ENCODE peak calls at places on chromosome 20, in six cellular contexts. One of them, this sample, is unnamed.

GRCh38 chr20:44761423-44761822 is 15.8 kb downstream of the KCNK15 start:
- DNase-seq in lower lobe of right lung: no peak
- DNase-seq in choroid plexus epithelial cell: no peak
- DNase-seq in right lobe of liver: no peak
- DNase-seq in fibroblast of pulmonary artery: peak
- DNase-seq in CD4-positive, CD25-positive, alpha-beta regulatory T cell: no peak
- DNase-seq in this sample: no peak

GRCh38 chr20:50248104-50248631 is 57.5 kb downstream of the CEBPB start:
- DNase-seq in lower lobe of right lung: no peak
- DNase-seq in choroid plexus epithelial cell: peak
- DNase-seq in right lobe of liver: peak
- DNase-seq in fibroblast of pulmonary artery: peak
- DNase-seq in CD4-positive, CD25-positive, alpha-beta regulatory T cell: no peak
- DNase-seq in this sample: no peak

GRCh38 chr20:44858959-44859358 is 26.5 kb upstream of the YWHAB start:
- DNase-seq in lower lobe of right lung: no peak
- DNase-seq in choroid plexus epithelial cell: peak
- DNase-seq in right lobe of liver: no peak
- DNase-seq in fibroblast of pulmonary artery: no peak
- DNase-seq in CD4-positive, CD25-positive, alpha-beta regulatory T cell: no peak
- DNase-seq in this sample: no peak

GRCh38 chr20:9660236-9660868 is 146.0 kb downstream of the LAMP5 start:
- DNase-seq in lower lobe of right lung: no peak
- DNase-seq in choroid plexus epithelial cell: peak
- DNase-seq in right lobe of liver: no peak
- DNase-seq in fibroblast of pulmonary artery: peak
- DNase-seq in CD4-positive, CD25-positive, alpha-beta regulatory T cell: no peak
- DNase-seq in this sample: peak

GRCh38 chr20:14521016-14521415 is 183.6 kb upstream of the FLRT3 start:
- DNase-seq in lower lobe of right lung: no peak
- DNase-seq in choroid plexus epithelial cell: no peak
- DNase-seq in right lobe of liver: no peak
- DNase-seq in fibroblast of pulmonary artery: no peak
- DNase-seq in CD4-positive, CD25-positive, alpha-beta regulatory T cell: no peak
- DNase-seq in this sample: no peak

GRCh38 chr20:5041433-5041832 is 40.1 kb upstream of the SLC23A2 start:
- DNase-seq in lower lobe of right lung: no peak
- DNase-seq in choroid plexus epithelial cell: peak
- DNase-seq in right lobe of liver: no peak
- DNase-seq in fibroblast of pulmonary artery: peak
- DNase-seq in CD4-positive, CD25-positive, alpha-beta regulatory T cell: no peak
- DNase-seq in this sample: no peak

GRCh38 chr20:19808498-19808897 is 50.4 kb downstream of the RIN2 start:
- DNase-seq in lower lobe of right lung: no peak
- DNase-seq in choroid plexus epithelial cell: peak
- DNase-seq in right lobe of liver: no peak
- DNase-seq in fibroblast of pulmonary artery: no peak
- DNase-seq in CD4-positive, CD25-positive, alpha-beta regulatory T cell: no peak
- DNase-seq in this sample: no peak

GRCh38 chr20:10427060-10427692 is 6.8 kb downstream of the MKKS start:
- DNase-seq in lower lobe of right lung: peak
- DNase-seq in choroid plexus epithelial cell: peak
- DNase-seq in right lobe of liver: peak
- DNase-seq in fibroblast of pulmonary artery: peak
- DNase-seq in CD4-positive, CD25-positive, alpha-beta regulatory T cell: no peak
- DNase-seq in this sample: peak

GRCh38 chr20:45581702-45582101 is 2.6 kb upstream of the WFDC8 start:
- DNase-seq in lower lobe of right lung: no peak
- DNase-seq in choroid plexus epithelial cell: no peak
- DNase-seq in right lobe of liver: no peak
- DNase-seq in fibroblast of pulmonary artery: no peak
- DNase-seq in CD4-positive, CD25-positive, alpha-beta regulatory T cell: no peak
- DNase-seq in this sample: no peak

GRCh38 chr20:24703284-24703610 is 233.8 kb downstream of the SYNDIG1 start:
- DNase-seq in lower lobe of right lung: no peak
- DNase-seq in choroid plexus epithelial cell: no peak
- DNase-seq in right lobe of liver: no peak
- DNase-seq in fibroblast of pulmonary artery: no peak
- DNase-seq in CD4-positive, CD25-positive, alpha-beta regulatory T cell: no peak
- DNase-seq in this sample: no peak

GRCh38 chr20:15703171-15703911 is 869.9 kb downstream of the KIF16B start:
- DNase-seq in lower lobe of right lung: no peak
- DNase-seq in choroid plexus epithelial cell: peak
- DNase-seq in right lobe of liver: no peak
- DNase-seq in fibroblast of pulmonary artery: peak
- DNase-seq in CD4-positive, CD25-positive, alpha-beta regulatory T cell: no peak
- DNase-seq in this sample: peak

GRCh38 chr20:16236589-16237241 is 336.5 kb downstream of the KIF16B start:
- DNase-seq in lower lobe of right lung: no peak
- DNase-seq in choroid plexus epithelial cell: no peak
- DNase-seq in right lobe of liver: no peak
- DNase-seq in fibroblast of pulmonary artery: no peak
- DNase-seq in CD4-positive, CD25-positive, alpha-beta regulatory T cell: no peak
- DNase-seq in this sample: no peak

GRCh38 chr20:19015890-19016465 is 196.5 kb upstream of the SLC24A3 start:
- DNase-seq in lower lobe of right lung: no peak
- DNase-seq in choroid plexus epithelial cell: no peak
- DNase-seq in right lobe of liver: no peak
- DNase-seq in fibroblast of pulmonary artery: no peak
- DNase-seq in CD4-positive, CD25-positive, alpha-beta regulatory T cell: no peak
- DNase-seq in this sample: no peak

GRCh38 chr20:47479093-47479492 is 22.6 kb upstream of the NCOA3 start:
- DNase-seq in lower lobe of right lung: no peak
- DNase-seq in choroid plexus epithelial cell: no peak
- DNase-seq in right lobe of liver: no peak
- DNase-seq in fibroblast of pulmonary artery: no peak
- DNase-seq in CD4-positive, CD25-positive, alpha-beta regulatory T cell: no peak
- DNase-seq in this sample: no peak
- H3K4me3 ChIP-seq in lower lobe of right lung: no peak
- H3K4me3 ChIP-seq in choroid plexus epithelial cell: no peak
- H3K4me3 ChIP-seq in right lobe of liver: no peak
- H3K4me3 ChIP-seq in fibroblast of pulmonary artery: no peak
- H3K4me3 ChIP-seq in CD4-positive, CD25-positive, alpha-beta regulatory T cell: no peak
- H3K4me3 ChIP-seq in this sample: no peak

GRCh38 chr20:51654495-51654894 is 112.0 kb upstream of the NFATC2 start:
- DNase-seq in lower lobe of right lung: no peak
- DNase-seq in choroid plexus epithelial cell: no peak
- DNase-seq in right lobe of liver: no peak
- DNase-seq in fibroblast of pulmonary artery: no peak
- DNase-seq in CD4-positive, CD25-positive, alpha-beta regulatory T cell: no peak
- DNase-seq in this sample: no peak
- H3K4me3 ChIP-seq in lower lobe of right lung: no peak
- H3K4me3 ChIP-seq in choroid plexus epithelial cell: no peak
- H3K4me3 ChIP-seq in right lobe of liver: no peak
- H3K4me3 ChIP-seq in fibroblast of pulmonary artery: no peak
- H3K4me3 ChIP-seq in CD4-positive, CD25-positive, alpha-beta regulatory T cell: no peak
- H3K4me3 ChIP-seq in this sample: no peak

GRCh38 chr20:59222982-59223610 is 59.5 kb downstream of the ZNF831 start:
- DNase-seq in lower lobe of right lung: no peak
- DNase-seq in choroid plexus epithelial cell: peak
- DNase-seq in right lobe of liver: no peak
- DNase-seq in fibroblast of pulmonary artery: peak
- DNase-seq in CD4-positive, CD25-positive, alpha-beta regulatory T cell: no peak
- DNase-seq in this sample: no peak
- H3K4me3 ChIP-seq in lower lobe of right lung: peak
- H3K4me3 ChIP-seq in choroid plexus epithelial cell: no peak
- H3K4me3 ChIP-seq in right lobe of liver: no peak
- H3K4me3 ChIP-seq in fibroblast of pulmonary artery: peak
- H3K4me3 ChIP-seq in CD4-positive, CD25-positive, alpha-beta regulatory T cell: no peak
- H3K4me3 ChIP-seq in this sample: no peak

DNA sequence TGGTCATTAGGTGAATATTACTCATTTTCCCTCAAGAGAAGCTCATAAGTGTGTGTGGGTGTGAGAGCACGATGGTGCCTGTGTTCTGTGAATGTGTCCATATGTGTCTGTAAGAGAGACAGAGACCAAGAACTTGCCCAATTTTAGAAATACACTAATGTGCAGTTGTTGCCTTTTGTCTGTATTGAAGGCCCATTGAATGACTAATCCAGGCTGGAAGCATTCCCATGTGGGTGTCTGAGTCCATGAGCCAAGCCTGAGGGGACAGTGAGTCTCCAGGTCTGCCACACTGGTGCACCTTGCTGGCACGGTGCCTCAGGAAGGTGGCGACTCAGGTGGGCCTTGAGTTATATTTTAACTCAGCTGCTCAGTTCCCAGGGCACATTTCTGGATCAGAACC is 25.5 kb upstream of the ASXL1 start:
- DNase-seq in lower lobe of right lung: no peak
- DNase-seq in choroid plexus epithelial cell: peak
- DNase-seq in right lobe of liver: peak
- DNase-seq in fibroblast of pulmonary artery: peak
- DNase-seq in CD4-positive, CD25-positive, alpha-beta regulatory T cell: no peak
- DNase-seq in this sample: no peak
- H3K4me3 ChIP-seq in lower lobe of right lung: no peak
- H3K4me3 ChIP-seq in choroid plexus epithelial cell: no peak
- H3K4me3 ChIP-seq in right lobe of liver: no peak
- H3K4me3 ChIP-seq in fibroblast of pulmonary artery: no peak
- H3K4me3 ChIP-seq in CD4-positive, CD25-positive, alpha-beta regulatory T cell: peak
- H3K4me3 ChIP-seq in this sample: no peak

DNA sequence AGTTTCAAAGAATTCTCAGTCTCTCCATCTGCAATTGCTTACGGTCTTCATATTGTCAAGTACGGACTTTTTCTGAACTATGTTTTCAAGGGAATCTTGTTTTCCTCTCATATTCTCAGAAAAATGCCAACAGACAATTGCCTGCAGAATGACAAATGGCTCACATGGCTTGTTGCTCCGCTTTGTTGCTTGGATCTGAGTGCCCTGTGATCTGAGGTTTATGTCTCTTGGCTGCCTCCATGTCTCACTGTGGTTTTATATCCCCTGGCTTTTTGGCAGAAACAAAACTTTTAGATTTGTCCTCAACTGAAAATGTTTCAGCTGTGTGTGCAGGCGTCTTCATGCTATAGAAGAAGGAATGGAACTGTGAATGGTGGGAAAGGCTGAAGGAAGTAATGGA is 285.4 kb upstream of the CHD6 start:
- DNase-seq in lower lobe of right lung: no peak
- DNase-seq in choroid plexus epithelial cell: no peak
- DNase-seq in right lobe of liver: no peak
- DNase-seq in fibroblast of pulmonary artery: no peak
- DNase-seq in CD4-positive, CD25-positive, alpha-beta regulatory T cell: no peak
- DNase-seq in this sample: no peak
- H3K4me3 ChIP-seq in lower lobe of right lung: no peak
- H3K4me3 ChIP-seq in choroid plexus epithelial cell: no peak
- H3K4me3 ChIP-seq in right lobe of liver: no peak
- H3K4me3 ChIP-seq in fibroblast of pulmonary artery: no peak
- H3K4me3 ChIP-seq in CD4-positive, CD25-positive, alpha-beta regulatory T cell: no peak
- H3K4me3 ChIP-seq in this sample: no peak

GRCh38 chr20:62647521-62648317 is 5.4 kb downstream of the SLCO4A1 start:
- DNase-seq in lower lobe of right lung: no peak
- DNase-seq in choroid plexus epithelial cell: no peak
- DNase-seq in right lobe of liver: no peak
- DNase-seq in fibroblast of pulmonary artery: no peak
- DNase-seq in CD4-positive, CD25-positive, alpha-beta regulatory T cell: no peak
- DNase-seq in this sample: no peak
- H3K4me3 ChIP-seq in lower lobe of right lung: no peak
- H3K4me3 ChIP-seq in choroid plexus epithelial cell: no peak
- H3K4me3 ChIP-seq in right lobe of liver: no peak
- H3K4me3 ChIP-seq in fibroblast of pulmonary artery: no peak
- H3K4me3 ChIP-seq in CD4-positive, CD25-positive, alpha-beta regulatory T cell: no peak
- H3K4me3 ChIP-seq in this sample: no peak

GRCh38 chr20:41001497-41001896 is 27.1 kb upstream of the TOP1 start:
- DNase-seq in lower lobe of right lung: no peak
- DNase-seq in choroid plexus epithelial cell: peak
- DNase-seq in right lobe of liver: no peak
- DNase-seq in fibroblast of pulmonary artery: peak
- DNase-seq in CD4-positive, CD25-positive, alpha-beta regulatory T cell: no peak
- DNase-seq in this sample: no peak

GRCh38 chr20:41000628-41001027 is 28.0 kb upstream of the TOP1 start:
- DNase-seq in lower lobe of right lung: no peak
- DNase-seq in choroid plexus epithelial cell: no peak
- DNase-seq in right lobe of liver: no peak
- DNase-seq in fibroblast of pulmonary artery: no peak
- DNase-seq in CD4-positive, CD25-positive, alpha-beta regulatory T cell: no peak
- DNase-seq in this sample: no peak

GRCh38 chr20:41004561-41005360 is 23.9 kb upstream of the TOP1 start:
- DNase-seq in lower lobe of right lung: no peak
- DNase-seq in choroid plexus epithelial cell: peak
- DNase-seq in right lobe of liver: no peak
- DNase-seq in fibroblast of pulmonary artery: no peak
- DNase-seq in CD4-positive, CD25-positive, alpha-beta regulatory T cell: no peak
- DNase-seq in this sample: no peak

GRCh38 chr20:41003143-41003932 is 25.3 kb upstream of the TOP1 start:
- DNase-seq in lower lobe of right lung: peak
- DNase-seq in choroid plexus epithelial cell: peak
- DNase-seq in right lobe of liver: peak
- DNase-seq in fibroblast of pulmonary artery: peak
- DNase-seq in CD4-positive, CD25-positive, alpha-beta regulatory T cell: peak
- DNase-seq in this sample: peak

DNA sequence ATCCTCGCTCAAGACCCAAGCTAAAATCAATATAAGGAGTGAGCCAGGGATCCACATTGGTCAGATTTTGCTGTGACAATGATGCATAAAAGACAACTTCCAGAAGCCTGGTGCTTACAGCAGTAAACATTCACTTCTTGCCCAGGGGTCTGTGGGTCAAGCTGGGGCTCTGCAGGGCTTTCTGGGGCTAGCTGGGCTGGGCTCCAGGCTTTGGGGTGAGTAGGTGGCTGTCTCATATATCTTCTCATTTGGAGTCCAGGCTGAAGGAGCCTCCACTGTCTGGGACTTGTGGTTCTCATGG is 25.8 kb upstream of the TOP1 start:
- DNase-seq in lower lobe of right lung: no peak
- DNase-seq in choroid plexus epithelial cell: no peak
- DNase-seq in right lobe of liver: no peak
- DNase-seq in fibroblast of pulmonary artery: no peak
- DNase-seq in CD4-positive, CD25-positive, alpha-beta regulatory T cell: no peak
- DNase-seq in this sample: no peak
- H3K4me3 ChIP-seq in lower lobe of right lung: no peak
- H3K4me3 ChIP-seq in choroid plexus epithelial cell: peak
- H3K4me3 ChIP-seq in right lobe of liver: no peak
- H3K4me3 ChIP-seq in fibroblast of pulmonary artery: peak
- H3K4me3 ChIP-seq in CD4-positive, CD25-positive, alpha-beta regulatory T cell: peak
- H3K4me3 ChIP-seq in this sample: peak